ENCODE peak calls at places on chromosomes 2 and 18, in five cellular contexts. Q is iPS-NIHi11, O is tibial artery, A is GM10248, H is EL. L is an unnamed sample.
A peak's percentile ranks its signal among the peaks of the same experiment; 100 is the strongest.

GRCh38 chr2:182949572-182950189 is 83.2 kb upstream of the FRZB start:
- DNase-seq in Q (no peak), O (no peak), H (peak; percentile 44), A (no peak), L (no peak)

GRCh38 chr2:25570161-25570840 is 103.1 kb downstream of the DTNB start:
- DNase-seq in O (no peak), Q (no peak), H (no peak), A (no peak), L (no peak)

GRCh38 chr18:46663539-46663938 is 6.5 kb upstream of the LOXHD1 start:
- DNase-seq in Q (no peak), A (no peak), H (no peak), O (no peak), L (no peak)

GRCh38 chr2:136378712-136379595 is 261.0 kb upstream of the CXCR4 start:
- DNase-seq in H (peak; percentile 39), Q (peak; percentile 63), A (peak; percentile 42), O (no peak), L (peak; percentile 25)

GRCh38 chr2:27381577-27382181 is 1.1 kb upstream of the ZNF513 start:
- DNase-seq in H (no peak), Q (no peak), A (no peak), O (no peak), L (no peak)

GRCh38 chr2:107025869-107026380 is 140.0 kb upstream of the ST6GAL2 start:
- DNase-seq in O (no peak), Q (no peak), A (no peak), H (peak; percentile 90), L (no peak)

GRCh38 chr18:53991202-53991601 is 233.3 kb downstream of the MBD2 start:
- DNase-seq in H (peak; percentile 73), O (no peak), A (no peak), Q (no peak), L (no peak)

GRCh38 chr2:240567137-240567871 is 980 bp upstream of the RNPEPL1 start:
- DNase-seq in A (no peak), H (peak; percentile 20), Q (no peak), O (peak; percentile 76), L (no peak)

GRCh38 chr2:40397720-40398119 is 54.2 kb downstream of the SLC8A1 start:
- DNase-seq in O (no peak), H (no peak), A (no peak), Q (no peak), L (no peak)

GRCh38 chr2:95009009-95009760 is 16.3 kb upstream of the MAL start:
- DNase-seq in A (no peak), Q (no peak), O (no peak), H (no peak), L (no peak)

GRCh38 chr2:86336350-86337234 is 834 bp downstream of the REEP1 start:
- DNase-seq in H (no peak), O (no peak), Q (no peak), A (no peak), L (peak; percentile 43)

GRCh38 chr2:234512884-234513669 is 16.2 kb upstream of the ARL4C start:
- DNase-seq in O (no peak), H (peak; percentile 24), A (no peak), Q (no peak), L (no peak)

GRCh38 chr2:10225291-10226031 is 77.2 kb upstream of the HPCAL1 start:
- DNase-seq in Q (peak; percentile 72), O (peak; percentile 45), H (no peak), A (no peak), L (no peak)

GRCh38 chr2:171814883-171815282 is 79.2 kb downstream of the SLC25A12 start:
- DNase-seq in Q (no peak), O (no peak), A (no peak), H (no peak), L (no peak)

GRCh38 chr18:77341527-77341926 is 91.9 kb downstream of the GALR1 start:
- DNase-seq in Q (no peak), H (no peak), A (no peak), O (no peak), L (no peak)

GRCh38 chr18:22056962-22057361 is 112.4 kb upstream of the GATA6 start:
- DNase-seq in Q (no peak), A (no peak), O (no peak), H (no peak), L (peak; percentile 38)

GRCh38 chr2:25851740-25852503 is 26.4 kb downstream of the ASXL2 start:
- DNase-seq in Q (peak; percentile 28), O (no peak), H (peak; percentile 74), A (peak; percentile 70), L (peak; percentile 68)

GRCh38 chr2:235319095-235319494 is 174.7 kb upstream of the AGAP1 start:
- DNase-seq in Q (no peak), A (no peak), H (no peak), O (no peak), L (no peak)

GRCh38 chr2:65514555-65515195 is 82.3 kb upstream of the SPRED2 start:
- DNase-seq in H (peak; percentile 30), O (no peak), Q (no peak), A (peak; percentile 50), L (no peak)

GRCh38 chr2:105919191-105919811 is 174.6 kb downstream of the NCK2 start:
- DNase-seq in O (no peak), H (no peak), Q (no peak), A (no peak), L (no peak)

L was measured in HAP-1.